ENCODE peak calls at places on chromosomes 3 and 15, in nine cellular contexts. X, P, D, H, W, K, U, Y and M are unnamed samples.

GRCh38 chr15:36926422-36926815 is 173.9 kb downstream of the MEIS2 start:
- DNase-seq in H (no peak), X (no peak), U (no peak), D (no peak), W (no peak), P (no peak), Y (no peak), K (no peak), M (no peak)

GRCh38 chr3:81684739-81685395 is 76.6 kb downstream of the GBE1 start:
- DNase-seq in U (no peak), X (peak), P (peak), W (peak), H (no peak), K (no peak), Y (no peak), D (no peak), M (no peak)

GRCh38 chr15:101439285-101439919 is 50.1 kb downstream of the PCSK6 start:
- DNase-seq in U (no peak), H (no peak), D (no peak), W (peak), K (no peak), X (peak), Y (no peak), P (no peak), M (no peak)

GRCh38 chr3:172390792-172391191 is 57.5 kb downstream of the GHSR start:
- DNase-seq in Y (no peak), K (no peak), P (no peak), W (no peak), D (no peak), U (no peak), X (no peak), H (no peak), M (no peak)

GRCh38 chr3:72961766-72962165 is 34.8 kb upstream of the PPP4R2 start:
- DNase-seq in U (no peak), P (no peak), Y (no peak), D (no peak), H (no peak), X (no peak), K (no peak), W (no peak), M (no peak)

GRCh38 chr15:78906310-78906608 is 33.6 kb downstream of the MORF4L1 start:
- DNase-seq in Y (no peak), K (no peak), W (peak), X (no peak), D (no peak), P (peak), U (no peak), H (no peak), M (no peak)

GRCh38 chr15:82646250-82647044 is 716 bp downstream of the CPEB1 start:
- DNase-seq in D (no peak), U (no peak), P (peak), H (no peak), W (no peak), Y (peak), K (peak), X (peak), M (no peak)

GRCh38 chr3:175807175-175807574 is 948.0 kb downstream of the NAALADL2 start:
- DNase-seq in W (no peak), X (no peak), D (no peak), Y (no peak), P (no peak), K (no peak), H (no peak), U (no peak), M (no peak)

GRCh38 chr15:94230436-94230885 is 900 bp upstream of the MCTP2 start:
- DNase-seq in K (no peak), W (no peak), H (no peak), U (no peak), Y (peak), X (no peak), P (peak), D (no peak), M (no peak)

GRCh38 chr3:147132168-147132567 is 274.2 kb downstream of the ZIC4 start:
- DNase-seq in H (no peak), K (no peak), Y (no peak), D (no peak), W (no peak), X (no peak), U (no peak), P (no peak), M (no peak)

GRCh38 chr15:75178938-75179772 is 22.5 kb upstream of the C15orf39 start:
- DNase-seq in U (no peak), W (no peak), X (no peak), P (no peak), K (no peak), H (no peak), Y (no peak), D (no peak), M (no peak)

GRCh38 chr3:120688121-120688520 is 6.1 kb upstream of the HGD start:
- DNase-seq in K (no peak), U (peak), H (no peak), P (peak), Y (no peak), D (peak), X (no peak), W (no peak), M (no peak)

GRCh38 chr3:49358884-49359225 is 702 bp upstream of the GPX1 start:
- DNase-seq in P (no peak), X (no peak), U (no peak), D (no peak), K (no peak), Y (no peak), W (no peak), H (no peak), M (no peak)

GRCh38 chr3:29695905-29696238 is 415.0 kb downstream of the RBMS3 start:
- DNase-seq in H (no peak), X (no peak), Y (peak), W (no peak), D (no peak), U (no peak), K (no peak), P (peak), M (no peak)

GRCh38 chr3:12294885-12295580 is 6.2 kb downstream of the PPARG start:
- DNase-seq in D (no peak), K (no peak), H (peak), P (peak), U (no peak), X (peak), Y (no peak), W (peak), M (no peak)

GRCh38 chr3:117122609-117123008 is 413.0 kb downstream of the TUSC7 start:
- DNase-seq in P (no peak), U (no peak), Y (no peak), W (no peak), H (no peak), K (no peak), D (no peak), X (no peak), M (no peak)

GRCh38 chr3:135973846-135974245 is 8.3 kb downstream of the PPP2R3A start:
- DNase-seq in P (no peak), X (no peak), U (no peak), W (no peak), H (no peak), Y (no peak), D (no peak), K (no peak), M (no peak)

GRCh38 chr3:155323063-155323666 is 29.7 kb upstream of the STRIT1 start:
- DNase-seq in U (peak), X (peak), K (peak), P (peak), H (peak), D (peak), W (peak), Y (peak), M (peak)

GRCh38 chr15:39539466-39539865 is 41.4 kb upstream of the THBS1 start:
- DNase-seq in H (no peak), P (peak), W (no peak), K (no peak), Y (no peak), D (no peak), X (no peak), U (no peak), M (no peak)

GRCh38 chr3:195886181-195887141 is 21.9 kb downstream of the TNK2 start:
- DNase-seq in P (peak), U (no peak), D (no peak), Y (no peak), X (no peak), H (no peak), K (no peak), W (peak), M (no peak)

GRCh38 chr15:80832676-80833075 is 53.5 kb downstream of the CEMIP start:
- DNase-seq in K (no peak), D (no peak), W (no peak), P (no peak), U (no peak), X (no peak), H (no peak), Y (no peak), M (peak)

GRCh38 chr15:99140590-99140989 is 35.7 kb downstream of the SYNM start:
- DNase-seq in K (no peak), D (no peak), X (no peak), W (no peak), U (no peak), H (no peak), Y (no peak), P (no peak), M (no peak)

DNA sequence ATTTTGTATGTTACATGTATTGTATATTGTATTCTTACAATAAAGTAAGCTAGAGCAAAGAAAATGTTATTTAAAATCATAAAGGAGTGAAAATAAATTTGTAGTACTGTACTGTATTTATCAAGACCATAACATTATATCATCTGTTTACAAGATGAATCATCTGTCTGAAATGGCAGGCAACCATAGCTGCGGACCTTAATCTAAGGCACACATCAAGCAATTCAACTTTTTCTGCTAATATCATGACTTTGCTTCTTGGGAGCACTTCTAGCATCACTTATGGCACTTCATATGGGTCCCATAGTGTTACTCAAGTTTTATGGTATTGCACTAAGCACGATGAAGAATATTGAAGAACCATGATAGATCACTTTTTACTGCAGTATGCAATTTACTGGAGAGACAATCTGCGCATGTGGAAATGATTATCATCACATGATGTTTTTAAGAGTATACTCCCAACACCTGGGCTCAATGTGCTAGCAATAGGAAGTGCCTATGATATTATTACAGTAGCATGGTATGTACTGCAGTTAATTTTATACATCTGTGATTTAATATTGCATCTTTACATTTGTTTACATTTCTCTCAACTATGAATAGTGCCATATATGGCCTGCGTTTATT is 137.7 kb upstream of the NECTIN3 start:
- DNase-seq in H (no peak), X (no peak), Y (no peak), K (no peak), P (peak), W (peak), U (no peak), D (no peak), M (no peak)
- TF ChIP-seq EZH2phosphoT487 in H (no peak), X (no peak), Y (no peak), K (no peak), P (no peak), W (no peak), U (no peak), D (no peak), M (no peak)

DNA sequence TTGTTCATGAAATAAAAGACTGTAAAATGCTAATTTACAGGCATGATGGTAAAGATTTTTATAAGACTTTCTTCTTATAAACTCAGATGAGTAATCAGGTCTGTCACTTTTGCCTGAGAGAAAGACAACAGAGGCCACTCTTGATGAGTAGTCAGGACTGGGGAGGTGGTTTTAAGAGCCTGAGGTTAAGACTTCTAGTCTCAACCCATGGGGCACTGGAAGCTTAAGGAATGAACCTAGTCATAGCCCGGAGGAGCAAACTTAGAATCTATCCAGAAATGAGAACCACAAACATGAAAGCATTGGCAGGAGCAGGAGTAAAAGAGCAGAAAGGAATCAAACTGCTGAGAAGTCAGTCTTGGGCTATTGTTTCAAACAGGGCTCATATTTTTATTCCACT is 846.3 kb upstream of the ARPP21 start:
- DNase-seq in W (no peak), X (no peak), U (no peak), P (no peak), Y (no peak), H (no peak), K (no peak), D (no peak), M (no peak)
- TF ChIP-seq EZH2phosphoT487 in W (no peak), X (no peak), U (no peak), P (no peak), Y (no peak), H (no peak), K (no peak), D (no peak), M (no peak)

GRCh38 chr15:70023064-70023768 is 74.5 kb downstream of the TLE3 start:
- DNase-seq in U (peak), Y (no peak), H (peak), D (peak), W (peak), P (peak), X (peak), K (no peak), M (no peak)
- TF ChIP-seq EZH2phosphoT487 in U (no peak), Y (no peak), H (no peak), D (no peak), W (no peak), P (no peak), X (no peak), K (no peak), M (no peak)

DNA sequence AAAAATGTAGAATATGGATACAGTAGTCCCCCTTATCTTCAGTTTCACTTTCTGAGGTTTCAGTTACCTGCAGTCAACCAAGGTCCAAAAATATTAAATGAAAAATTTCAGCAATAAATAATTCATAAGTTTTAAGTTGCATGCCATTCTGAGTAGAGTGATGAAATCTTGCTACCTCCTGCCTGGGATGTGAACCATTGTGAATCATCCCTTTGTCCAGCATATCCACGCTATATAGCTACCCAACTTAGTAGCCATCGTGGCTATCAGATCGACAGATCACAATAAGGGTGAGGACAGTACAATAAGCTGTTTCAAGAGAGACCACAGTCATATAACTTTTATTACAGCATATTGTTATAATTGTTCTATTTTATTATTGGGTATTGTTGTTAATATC is 1.2 kb upstream of the LARS2 start:
- DNase-seq in H (no peak), X (no peak), U (no peak), Y (no peak), W (peak), P (peak), K (no peak), D (no peak), M (no peak)
- TF ChIP-seq EZH2phosphoT487 in H (no peak), X (no peak), U (no peak), Y (no peak), W (no peak), P (no peak), K (no peak), D (no peak), M (no peak)